ENCODE peak calls at places on chromosomes 7 and 10, in four cellular contexts. W is activated CD4-positive, alpha-beta T cell treated with anti-CD3 and anti-CD28 coated beads, Interleukin-2, amount 50 U/mL, for 4 hours; P is stimulated activated CD4-positive, alpha-beta T cell treated with anti-CD3 and anti-CD28 coated beads, Interleukin-1b, Interleukin-23, amount 100 ng/mL, for 4 hours; Q is kidney. J is an unnamed sample.

GRCh38 chr10:102919237-102919959 is 1.3 kb downstream of the CNNM2 start:
- DNase-seq in W (no peak), P (no peak), Q (peak), J (no peak)

GRCh38 chr7:68529221-68529620 is 1069.1 kb upstream of the AUTS2 start:
- DNase-seq in W (no peak), Q (no peak), P (no peak), J (no peak)

GRCh38 chr7:1220000-1220726 is 12.5 kb upstream of the UNCX start:
- DNase-seq in W (no peak), Q (no peak), P (no peak), J (no peak)

GRCh38 chr10:77836299-77836820 is 90.2 kb downstream of the DLG5 start:
- DNase-seq in W (peak), Q (peak), P (peak), J (peak)

GRCh38 chr10:101141622-101142532 is 10.8 kb downstream of the TLX1 start:
- DNase-seq in Q (peak), W (peak), P (peak), J (peak)

GRCh38 chr10:124064158-124064603 is 29.2 kb downstream of the CHST15 start:
- DNase-seq in Q (no peak), P (no peak), W (no peak), J (no peak)

GRCh38 chr10:132626761-132627735 is 89.5 kb downstream of the INPP5A start:
- DNase-seq in P (no peak), Q (peak), W (no peak), J (no peak)

GRCh38 chr10:52644678-52645434 is 127.7 kb downstream of the MBL2 start:
- DNase-seq in P (no peak), W (no peak), Q (no peak), J (no peak)

GRCh38 chr7:22645418-22646181 is 81.4 kb upstream of the IL6 start:
- DNase-seq in Q (no peak), W (no peak), P (no peak), J (no peak)

GRCh38 chr10:128237710-128238109 is 111.5 kb upstream of the MKI67 start:
- DNase-seq in Q (no peak), W (no peak), P (no peak), J (no peak)

GRCh38 chr7:65915921-65916657 is 43.2 kb downstream of the VKORC1L1 start:
- DNase-seq in Q (no peak), W (no peak), P (no peak), J (no peak)

GRCh38 chr7:29479606-29480200 is 83.9 kb upstream of the PRR15 start:
- DNase-seq in P (no peak), Q (peak), W (no peak), J (no peak)

GRCh38 chr10:132708441-132708840 is 77.5 kb downstream of the NKX6-2 start:
- DNase-seq in P (no peak), Q (peak), W (no peak), J (no peak)

GRCh38 chr10:22341190-22341935 is 3.9 kb upstream of the SPAG6 start:
- DNase-seq in Q (no peak), P (no peak), W (no peak), J (no peak)

GRCh38 chr10:8035641-8036520 is 18.6 kb upstream of the GATA3 start:
- DNase-seq in W (no peak), P (no peak), Q (no peak), J (no peak)

GRCh38 chr10:119496282-119496681 is 46.2 kb downstream of the RGS10 start:
- DNase-seq in Q (peak), W (no peak), P (no peak), J (no peak)

GRCh38 chr7:3091631-3092030 is 48.0 kb upstream of the CARD11 start:
- DNase-seq in Q (no peak), P (no peak), W (no peak), J (no peak)

GRCh38 chr10:19917756-19918478 is 101.7 kb downstream of the PLXDC2 start:
- DNase-seq in Q (no peak), W (no peak), P (no peak), J (no peak)

GRCh38 chr7:1458676-1459511 is at the start of gene MICALL2:
- DNase-seq in W (peak), P (no peak), Q (peak), J (peak)

GRCh38 chr7:97298561-97298960 is 181.1 kb downstream of the SDHAF3 start:
- DNase-seq in Q (no peak), P (no peak), W (no peak), J (no peak)

GRCh38 chr7:1120791-1121190 is 32.9 kb downstream of the GPER1 start:
- DNase-seq in Q (peak), W (no peak), P (no peak), J (no peak)

GRCh38 chr10:87829986-87830732 is 12.1 kb upstream of the ATAD1 start:
- DNase-seq in P (no peak), Q (no peak), W (no peak), J (no peak)

GRCh38 chr7:142805350-142806020 is 34.7 kb downstream of the PRSS2 start:
- DNase-seq in Q (no peak), W (no peak), P (no peak), J (no peak)

GRCh38 chr7:112233048-112233697 is 26.7 kb downstream of the ZNF277 start:
- DNase-seq in Q (no peak), W (no peak), P (no peak), J (no peak)

GRCh38 chr7:15167912-15168311 is 265.4 kb upstream of the DGKB start:
- DNase-seq in Q (no peak), W (no peak), P (no peak), J (no peak)

J was measured in GM04503.